ENCODE peak calls at places on chromosomes 12 and 14, in four cellular contexts. F is heart left ventricle, P is IMR-90, Y is body of pancreas. H is an unnamed sample.

GRCh38 chr12:32821293-32822089 is 65.8 kb upstream of the YARS2 start:
- DNase-seq in F (no peak), P (no peak), Y (no peak), H (no peak)

GRCh38 chr14:22781606-22782000 is 15.1 kb downstream of the OXA1L start:
- DNase-seq in F (no peak), P (peak), Y (no peak), H (no peak)

GRCh38 chr12:78559441-78559840 is 305.1 kb upstream of the SYT1 start:
- DNase-seq in F (no peak), P (peak), Y (no peak), H (no peak)

GRCh38 chr14:23127861-23128260 is 8.8 kb upstream of the CEBPE start:
- DNase-seq in F (no peak), P (no peak), Y (no peak), H (no peak)

GRCh38 chr12:5432011-5432400 is at the start of gene NTF3:
- DNase-seq in F (no peak), P (peak), Y (no peak), H (no peak)

GRCh38 chr12:26402648-26403047 is 207.3 kb downstream of the SSPN start:
- DNase-seq in F (no peak), P (no peak), Y (peak), H (peak)

GRCh38 chr12:98744692-98745091 is 99.6 kb downstream of the APAF1 start:
- DNase-seq in F (no peak), P (no peak), Y (no peak), H (no peak)

GRCh38 chr12:58521796-58522195 is 398.5 kb downstream of the LRIG3 start:
- DNase-seq in F (no peak), P (no peak), Y (no peak), H (no peak)

GRCh38 chr14:98594156-98594555 is 677.8 kb downstream of the BCL11B start:
- DNase-seq in F (no peak), P (no peak), Y (no peak), H (no peak)

GRCh38 chr12:42588981-42589464 is 523 bp downstream of the PRICKLE1 start:
- DNase-seq in F (peak), P (peak), Y (peak), H (no peak)

GRCh38 chr14:89447182-89447970 is 30.3 kb upstream of the FOXN3 start:
- DNase-seq in F (no peak), P (no peak), Y (no peak), H (no peak)

GRCh38 chr12:101490286-101490920 is 15.3 kb downstream of the SPIC start:
- DNase-seq in F (no peak), P (no peak), Y (peak), H (peak)

GRCh38 chr12:14614704-14615121 is 47.0 kb upstream of the PLBD1 start:
- DNase-seq in F (no peak), P (no peak), Y (no peak), H (no peak)

GRCh38 chr14:97866664-97867063 is 1069.5 kb downstream of the VRK1 start:
- DNase-seq in F (no peak), P (no peak), Y (no peak), H (no peak)

GRCh38 chr12:42587564-42588307 is 1.8 kb downstream of the PRICKLE1 start:
- DNase-seq in F (no peak), P (peak), Y (no peak), H (peak)

GRCh38 chr14:104371031-104371430 is 208.5 kb upstream of the C14orf180 start:
- DNase-seq in F (peak), P (no peak), Y (no peak), H (no peak)

GRCh38 chr14:41749425-41749824 is 142.7 kb downstream of the LRFN5 start:
- DNase-seq in F (no peak), P (no peak), Y (no peak), H (peak)

GRCh38 chr12:39990122-39991101 is 115.5 kb downstream of the SLC2A13 start:
- DNase-seq in F (peak), P (peak), Y (peak), H (peak)

GRCh38 chr12:102462803-102463499 is 17.4 kb downstream of the IGF1 start:
- DNase-seq in F (no peak), P (peak), Y (no peak), H (no peak)

GRCh38 chr12:117085318-117085947 is 13.8 kb downstream of the TESC start:
- DNase-seq in F (no peak), P (no peak), Y (no peak), H (no peak)

GRCh38 chr12:66665416-66665815 is 13.5 kb downstream of the GRIP1 start:
- DNase-seq in F (no peak), P (peak), Y (no peak), H (no peak)

GRCh38 chr14:53109028-53109687 is 44.0 kb downstream of the DDHD1 start:
- DNase-seq in F (no peak), P (no peak), Y (no peak), H (no peak)

GRCh38 chr12:117347588-117347987 is 13.8 kb downstream of the NOS1 start:
- DNase-seq in F (no peak), P (no peak), Y (no peak), H (no peak)

GRCh38 chr12:2664721-2665577 is 129.8 kb upstream of the FKBP4 start:
- DNase-seq in F (no peak), P (no peak), Y (no peak), H (no peak)

GRCh38 chr14:35687335-35687939 is 121.7 kb downstream of the RALGAPA1 start:
- DNase-seq in F (no peak), P (peak), Y (peak), H (peak)

GRCh38 chr12:107287436-107288413 is 194.4 kb upstream of the CRY1 start:
- DNase-seq in F (no peak), P (peak), Y (no peak), H (no peak)

GRCh38 chr12:57166971-57167371 is 19.6 kb upstream of the LRP1-AS start:
- DNase-seq in F (no peak), P (peak), Y (no peak), H (no peak)

GRCh38 chr12:107903377-107904061 is 129.0 kb downstream of the ASCL4 start:
- DNase-seq in F (peak), P (no peak), Y (peak), H (no peak)

GRCh38 chr12:81274619-81275018 is 196.7 kb downstream of the ACSS3 start:
- DNase-seq in F (no peak), P (no peak), Y (no peak), H (no peak)

GRCh38 chr14:68977741-68978549 is 1.2 kb downstream of the ACTN1 start:
- DNase-seq in F (peak), P (peak), Y (peak), H (no peak)

GRCh38 chr12:96033549-96034389 is 1.6 kb downstream of the LTA4H start:
- DNase-seq in F (no peak), P (no peak), Y (no peak), H (no peak)

GRCh38 chr12:96255077-96255476 is 60.9 kb downstream of the ELK3 start:
- DNase-seq in F (no peak), P (peak), Y (no peak), H (no peak)

DNA sequence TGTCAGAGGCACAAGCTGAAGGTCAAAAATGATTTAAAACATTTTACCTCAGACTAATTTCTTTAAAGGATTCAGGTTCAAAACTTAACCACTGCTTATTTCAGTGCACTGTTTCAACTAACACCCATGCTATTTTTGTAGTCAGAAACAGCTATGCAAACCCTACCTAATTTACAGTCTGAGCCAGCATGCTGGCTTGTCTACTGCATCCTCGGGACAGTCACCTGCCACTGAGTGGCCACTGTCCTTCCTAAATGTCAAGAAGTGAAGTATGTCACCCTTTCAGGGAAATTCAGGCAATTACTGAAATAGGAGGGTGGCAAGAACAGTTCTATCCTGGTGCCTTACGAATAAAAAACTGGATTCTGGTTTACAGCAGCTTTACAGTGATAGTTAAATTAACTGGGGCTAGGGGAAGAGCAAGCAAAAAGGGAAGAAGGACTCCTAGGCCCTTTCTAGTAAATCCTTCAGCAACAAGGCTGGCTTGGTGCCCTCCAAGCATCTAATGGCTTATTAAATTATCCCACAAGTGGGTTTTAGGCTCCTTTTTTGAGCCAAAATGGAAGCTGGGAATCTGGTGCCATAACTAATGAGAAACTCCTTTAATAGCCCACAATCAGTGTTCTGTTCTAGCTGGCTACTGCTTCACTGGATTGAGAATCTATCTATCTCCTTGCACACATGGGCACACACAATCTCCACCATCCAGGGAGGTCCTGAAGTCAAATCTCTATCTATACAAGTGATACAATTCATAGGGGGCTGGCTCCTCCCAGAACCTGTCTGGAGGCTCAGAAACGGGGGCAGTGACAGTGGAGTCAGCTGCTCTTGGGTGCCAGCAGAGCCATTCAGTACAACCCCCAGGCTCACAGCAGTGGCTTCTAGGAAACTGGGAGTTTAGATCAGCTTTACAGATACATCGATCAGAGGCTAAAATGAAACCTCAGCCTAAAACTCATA is 43.4 kb downstream of the SH2B3 start:
- DNase-seq in F (no peak), P (no peak), Y (peak), H (no peak)
- TF ChIP-seq POLR2A in F (no peak), P (no peak), Y (no peak), H (no peak)

DNA sequence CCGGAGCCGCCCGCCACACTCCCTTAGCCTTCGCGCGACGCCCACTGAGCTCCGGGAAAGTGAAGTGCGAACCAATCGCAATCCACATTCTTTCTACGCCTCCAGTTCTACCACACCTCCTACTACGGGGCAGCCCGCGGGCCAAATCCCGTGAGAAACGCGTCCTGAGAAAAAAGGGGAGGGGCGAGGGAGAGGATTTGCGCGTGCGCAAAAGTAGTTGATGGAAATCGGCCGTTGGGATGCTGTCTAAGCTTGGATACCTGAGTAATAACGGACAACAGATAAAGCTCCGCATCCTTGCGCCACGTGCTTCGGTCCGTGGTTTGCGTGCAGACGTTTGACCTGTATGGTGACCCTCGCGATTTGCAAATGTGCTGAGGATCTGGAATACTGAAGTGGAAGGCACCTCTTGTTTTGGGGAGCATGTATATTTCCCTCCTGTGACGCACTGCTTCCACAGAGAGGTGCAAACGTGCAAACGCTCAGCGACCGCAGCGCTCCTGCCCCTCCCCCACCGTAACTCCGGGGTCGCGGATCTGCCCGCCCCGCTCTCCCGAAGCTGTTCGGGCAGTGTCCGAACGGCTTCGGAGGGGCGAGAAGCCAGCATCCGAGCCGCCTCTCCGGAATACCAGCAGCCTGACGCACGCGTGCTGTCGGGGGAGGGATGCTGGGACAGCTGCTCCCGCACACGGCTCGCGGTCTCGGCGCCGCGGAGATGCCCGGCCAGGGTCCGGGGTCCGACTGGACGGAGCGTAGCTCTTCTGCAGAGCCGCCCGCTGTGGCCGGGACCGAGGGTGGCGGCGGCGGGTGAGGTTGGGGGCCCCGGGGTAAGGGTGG is at the start of the genes FAM216A and GPN3:
- DNase-seq in F (peak), P (peak), Y (peak), H (peak)
- TF ChIP-seq POLR2A in F (peak), P (peak), Y (peak), H (peak)

GRCh38 chr12:132345126-132345525 is 15.7 kb upstream of the GALNT9 start:
- DNase-seq in F (no peak), P (no peak), Y (no peak), H (no peak)
- TF ChIP-seq POLR2A in F (no peak), P (no peak), Y (no peak), H (no peak)

GRCh38 chr12:93033948-93034347 is 104.9 kb upstream of the EEA1 start:
- DNase-seq in F (no peak), P (no peak), Y (no peak), H (no peak)

GRCh38 chr12:93031028-93031427 is 101.9 kb upstream of the EEA1 start:
- DNase-seq in F (no peak), P (no peak), Y (no peak), H (no peak)

GRCh38 chr12:93029091-93029490 is 100.0 kb upstream of the EEA1 start:
- DNase-seq in F (peak), P (no peak), Y (no peak), H (no peak)

DNA sequence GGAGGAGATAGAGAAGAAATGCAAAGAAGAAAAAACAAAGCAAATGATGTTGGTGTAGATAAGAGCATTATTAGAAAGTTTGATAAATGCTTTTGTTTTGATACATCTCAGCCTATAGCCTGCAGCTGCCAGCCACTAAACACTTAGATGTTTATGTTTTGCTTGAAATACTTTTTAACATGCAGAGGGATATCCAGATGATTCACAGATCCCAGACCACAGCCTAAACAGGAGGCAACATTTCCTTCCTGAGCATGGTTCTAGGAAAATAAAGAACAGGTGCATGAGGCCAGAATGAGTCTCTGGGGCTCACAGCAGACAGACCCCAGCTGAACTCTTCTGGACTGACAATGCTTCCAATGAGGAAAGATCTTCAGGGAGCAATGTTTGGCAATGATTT is 103.7 kb upstream of the EEA1 start:
- DNase-seq in F (no peak), P (peak), Y (no peak), H (no peak)
- TF ChIP-seq POLR2A in F (no peak), P (no peak), Y (no peak), H (no peak)

DNA sequence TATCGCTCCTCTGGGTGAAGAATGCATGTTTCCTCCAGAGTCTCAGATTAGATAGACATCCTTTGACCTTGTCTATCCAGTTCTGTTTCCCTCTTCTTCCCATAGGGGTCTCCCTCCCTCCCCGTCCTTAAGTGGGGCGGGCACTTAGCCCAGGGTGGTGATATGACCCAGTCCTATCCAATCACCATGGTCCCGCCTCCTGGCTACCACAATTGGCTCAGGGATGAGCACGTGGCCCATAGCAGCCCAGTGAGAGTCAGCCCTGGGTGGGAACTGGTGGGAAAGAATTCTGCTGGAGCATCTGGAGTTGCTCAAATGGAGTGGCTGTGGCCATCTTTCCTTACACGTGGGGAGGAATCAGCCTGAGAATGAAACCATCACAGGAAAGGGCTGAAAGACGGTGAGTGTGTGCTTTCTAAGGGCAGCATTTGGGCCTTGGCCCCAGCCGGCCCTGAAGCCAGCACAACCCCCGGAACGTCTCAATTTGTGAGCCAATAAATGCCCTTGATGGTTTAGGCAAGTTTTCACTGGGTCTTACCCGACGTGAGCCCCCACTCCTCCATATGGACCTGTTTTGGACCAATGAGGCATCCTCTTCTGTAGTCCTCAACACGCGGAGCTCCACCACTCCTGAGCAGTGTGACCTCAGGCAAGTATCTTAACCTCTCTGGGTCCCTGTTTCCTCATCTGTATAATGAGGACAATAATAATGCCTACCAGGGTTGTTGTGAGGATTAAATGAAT is 14.3 kb upstream of the MLXIP start:
- DNase-seq in F (peak), P (peak), Y (peak), H (peak)
- TF ChIP-seq POLR2A in F (no peak), P (no peak), Y (no peak), H (peak)

GRCh38 chr14:105902131-105902898 is 375.9 kb downstream of the TMEM121 start:
- DNase-seq in F (no peak), P (no peak), Y (no peak), H (no peak)
- TF ChIP-seq POLR2A in F (no peak), P (no peak), Y (no peak), H (no peak)

GRCh38 chr14:73757381-73757780 is 43.2 kb upstream of the PNMA1 start:
- DNase-seq in F (no peak), P (no peak), Y (no peak), H (no peak)

GRCh38 chr14:73759183-73759713 is 45.1 kb upstream of the PNMA1 start:
- DNase-seq in F (peak), P (peak), Y (peak), H (no peak)

GRCh38 chr14:73759714-73760597 is 45.8 kb upstream of the PNMA1 start:
- DNase-seq in F (peak), P (peak), Y (peak), H (peak)

GRCh38 chr14:73757876-73758391 is 43.8 kb upstream of the PNMA1 start:
- DNase-seq in F (no peak), P (no peak), Y (no peak), H (no peak)

DNA sequence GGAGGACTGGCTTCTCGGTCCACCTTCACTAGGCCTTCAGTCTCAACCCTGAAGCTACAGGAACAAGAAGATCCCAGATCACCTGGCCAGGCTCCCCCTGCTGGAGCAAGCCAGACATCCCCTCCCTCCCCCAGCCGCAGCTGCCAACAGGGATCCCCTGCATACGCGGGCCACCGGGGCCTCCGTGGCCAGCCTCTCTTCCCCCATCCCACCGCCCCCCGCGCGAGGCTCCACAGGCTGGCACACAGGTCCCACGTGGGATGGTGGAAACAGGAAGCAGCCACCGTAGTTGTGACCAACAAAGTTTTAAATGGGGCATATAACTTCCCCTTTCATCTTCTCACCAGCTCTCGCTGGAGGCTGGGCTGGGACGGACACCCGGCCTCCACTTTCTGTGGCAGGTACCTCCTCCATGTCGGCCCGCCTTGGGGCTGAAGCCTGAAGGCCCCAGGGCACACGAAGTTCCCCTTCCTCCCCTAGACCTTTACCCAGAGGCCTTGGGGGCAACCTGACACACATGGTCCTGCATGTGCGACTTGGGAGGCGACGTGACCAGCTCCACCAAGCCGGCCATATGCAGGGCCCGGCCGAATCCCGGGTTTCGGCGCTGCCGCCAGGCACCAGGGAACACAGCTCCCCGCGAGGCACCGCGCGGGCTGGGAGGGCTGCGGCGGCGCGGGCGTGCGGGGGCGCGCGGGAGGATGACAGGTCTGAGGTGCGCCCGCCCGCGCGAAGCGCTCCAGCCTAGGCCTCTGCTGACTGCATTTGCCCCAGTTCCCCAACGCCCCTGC is 44.4 kb upstream of the PNMA1 start:
- DNase-seq in F (peak), P (peak), Y (peak), H (peak)
- TF ChIP-seq POLR2A in F (no peak), P (no peak), Y (no peak), H (no peak)

H was measured in HepG2.